ENCODE peak calls at places on chromosomes 13 and 19, in nine cellular contexts. One of them, this sample, is unnamed.

GRCh38 chr13:46198794-46199193 is 12.9 kb upstream of the LRRC63 start:
- DNase-seq in iPS-NIHi11: no peak
- DNase-seq in GOT3: no peak
- DNase-seq in NCI-H2081: no peak
- DNase-seq in amygdala: no peak
- DNase-seq in cardiac fibroblast: no peak
- DNase-seq in amniotic stem cell: no peak
- DNase-seq in endothelial cell: no peak
- DNase-seq in RCC 7860: no peak
- DNase-seq in this sample: no peak

GRCh38 chr13:36067619-36068456 is 63.3 kb downstream of the DCLK1 start:
- DNase-seq in amygdala: no peak
- DNase-seq in iPS-NIHi11: no peak
- DNase-seq in GOT3: no peak
- DNase-seq in amniotic stem cell: no peak
- DNase-seq in NCI-H2081: no peak
- DNase-seq in RCC 7860: no peak
- DNase-seq in endothelial cell: no peak
- DNase-seq in cardiac fibroblast: no peak
- DNase-seq in this sample: no peak

GRCh38 chr19:15427991-15428471 is 9.2 kb upstream of the AKAP8L start:
- DNase-seq in NCI-H2081: no peak
- DNase-seq in cardiac fibroblast: no peak
- DNase-seq in iPS-NIHi11: no peak
- DNase-seq in amygdala: no peak
- DNase-seq in GOT3: no peak
- DNase-seq in amniotic stem cell: no peak
- DNase-seq in endothelial cell: no peak
- DNase-seq in RCC 7860: no peak
- DNase-seq in this sample: no peak

GRCh38 chr19:17296976-17297375 is 6.2 kb downstream of the ABHD8 start:
- DNase-seq in amniotic stem cell: no peak
- DNase-seq in iPS-NIHi11: no peak
- DNase-seq in endothelial cell: no peak
- DNase-seq in cardiac fibroblast: no peak
- DNase-seq in NCI-H2081: no peak
- DNase-seq in GOT3: no peak
- DNase-seq in RCC 7860: no peak
- DNase-seq in amygdala: no peak
- DNase-seq in this sample: no peak

GRCh38 chr19:4206818-4207484 is 22.4 kb upstream of the EBI3 start:
- DNase-seq in RCC 7860: peak
- DNase-seq in amygdala: no peak
- DNase-seq in NCI-H2081: no peak
- DNase-seq in cardiac fibroblast: peak
- DNase-seq in GOT3: no peak
- DNase-seq in iPS-NIHi11: no peak
- DNase-seq in endothelial cell: no peak
- DNase-seq in amniotic stem cell: no peak
- DNase-seq in this sample: peak

GRCh38 chr13:102191951-102192461 is 209.8 kb downstream of the FGF14 start:
- DNase-seq in amygdala: no peak
- DNase-seq in NCI-H2081: no peak
- DNase-seq in GOT3: no peak
- DNase-seq in amniotic stem cell: no peak
- DNase-seq in cardiac fibroblast: peak
- DNase-seq in iPS-NIHi11: no peak
- DNase-seq in endothelial cell: no peak
- DNase-seq in RCC 7860: no peak
- DNase-seq in this sample: no peak

GRCh38 chr19:39093761-39094160 is 9.6 kb downstream of the ACP7 start:
- DNase-seq in amniotic stem cell: no peak
- DNase-seq in RCC 7860: no peak
- DNase-seq in NCI-H2081: no peak
- DNase-seq in amygdala: no peak
- DNase-seq in cardiac fibroblast: peak
- DNase-seq in GOT3: no peak
- DNase-seq in iPS-NIHi11: no peak
- DNase-seq in endothelial cell: no peak
- DNase-seq in this sample: no peak

GRCh38 chr13:38819053-38819452 is 132.2 kb downstream of the FREM2 start:
- DNase-seq in endothelial cell: no peak
- DNase-seq in GOT3: no peak
- DNase-seq in iPS-NIHi11: peak
- DNase-seq in NCI-H2081: peak
- DNase-seq in RCC 7860: no peak
- DNase-seq in cardiac fibroblast: no peak
- DNase-seq in amniotic stem cell: no peak
- DNase-seq in amygdala: peak
- DNase-seq in this sample: no peak

This sample was measured in AG08395.